ENCODE peak calls at places on chromosomes 4 and X, in six cellular contexts. E, S, F, K, C and Y are unnamed samples.

GRCh38 chr4:2256781-2257191 is 5.1 kb downstream of the MXD4 start:
- DNase-seq in K (peak), E (no peak), S (no peak), F (no peak), C (peak), Y (peak)

GRCh38 chr4:185408432-185408831 is 11.8 kb downstream of the ANKRD37 start:
- DNase-seq in S (no peak), F (no peak), C (no peak), K (no peak), E (no peak), Y (no peak)

GRCh38 chrX:136780738-136781137 is at the start of gene ARHGEF6:
- DNase-seq in F (no peak), C (no peak), E (no peak), S (peak), K (no peak), Y (no peak)

GRCh38 chr4:154691229-154691628 is 52.6 kb upstream of the LRAT start:
- DNase-seq in C (no peak), K (peak), E (no peak), S (no peak), F (no peak), Y (no peak)

GRCh38 chr4:101169044-101170014 is 178.0 kb downstream of the PPP3CA start:
- DNase-seq in S (peak), E (peak), F (peak), K (peak), C (peak), Y (peak)

GRCh38 chr4:13599159-13599558 is 28.4 kb downstream of the BOD1L1 start:
- DNase-seq in S (no peak), K (peak), E (no peak), C (no peak), F (no peak), Y (no peak)

GRCh38 chrX:38018734-38019410 is 12.5 kb downstream of the SYTL5 start:
- DNase-seq in K (no peak), F (no peak), E (no peak), S (no peak), C (no peak), Y (no peak)

GRCh38 chr4:7260569-7260968 is 68.2 kb downstream of the SORCS2 start:
- DNase-seq in F (no peak), E (no peak), K (no peak), S (no peak), C (no peak), Y (no peak)

GRCh38 chr4:6548201-6548881 is 26.6 kb upstream of the MAN2B2 start:
- DNase-seq in S (peak), C (no peak), F (no peak), K (peak), E (no peak), Y (no peak)

GRCh38 chr4:130322439-130322838 is 1226.5 kb downstream of the C4orf33 start:
- DNase-seq in K (no peak), C (no peak), E (no peak), S (no peak), F (no peak), Y (no peak)

GRCh38 chr4:183960912-183961569 is 55.9 kb downstream of the STOX2 start:
- DNase-seq in S (peak), K (no peak), F (no peak), C (no peak), E (no peak), Y (no peak)

GRCh38 chr4:181548873-181549541 is 694.2 kb upstream of the TENM3 start:
- DNase-seq in E (no peak), F (no peak), S (peak), K (peak), C (no peak), Y (no peak)

GRCh38 chrX:150162141-150162540 is 201.0 kb upstream of the MAMLD1 start:
- DNase-seq in S (peak), K (no peak), E (no peak), F (no peak), C (no peak), Y (no peak)

GRCh38 chrX:27775984-27776383 is 31.8 kb upstream of the MAGEB10 start:
- DNase-seq in C (no peak), F (no peak), S (no peak), E (no peak), K (no peak), Y (no peak)

GRCh38 chr4:25861422-25861926 is 1.3 kb downstream of the SEL1L3 start:
- DNase-seq in S (peak), E (no peak), F (no peak), K (peak), C (no peak), Y (no peak)

GRCh38 chrX:81202989-81203388 is 1.1 kb downstream of the SH3BGRL start:
- DNase-seq in F (no peak), E (no peak), S (no peak), K (peak), C (no peak), Y (no peak)

GRCh38 chr4:23477905-23478304 is 411.9 kb downstream of the PPARGC1A start:
- DNase-seq in K (no peak), E (no peak), C (no peak), S (no peak), F (no peak), Y (no peak)

GRCh38 chr4:179750374-179750773 is 2308.1 kb upstream of the AGA start:
- DNase-seq in E (no peak), S (no peak), F (no peak), K (peak), C (no peak), Y (no peak)

GRCh38 chr4:16757080-16757521 is 141.3 kb downstream of the LDB2 start:
- DNase-seq in E (no peak), S (peak), F (no peak), C (no peak), K (no peak), Y (no peak)

GRCh38 chr4:76194325-76194724 is 19.3 kb downstream of the SCARB2 start:
- DNase-seq in F (no peak), S (peak), E (no peak), K (peak), C (no peak), Y (no peak)

GRCh38 chr4:137558951-137559350 is 26.7 kb upstream of the PCDH18 start:
- DNase-seq in C (no peak), S (peak), K (peak), E (no peak), F (no peak), Y (no peak)

GRCh38 chr4:93894995-93895394 is 66.4 kb downstream of the ATOH1 start:
- DNase-seq in E (no peak), F (no peak), K (no peak), S (no peak), C (no peak), Y (no peak)

DNA sequence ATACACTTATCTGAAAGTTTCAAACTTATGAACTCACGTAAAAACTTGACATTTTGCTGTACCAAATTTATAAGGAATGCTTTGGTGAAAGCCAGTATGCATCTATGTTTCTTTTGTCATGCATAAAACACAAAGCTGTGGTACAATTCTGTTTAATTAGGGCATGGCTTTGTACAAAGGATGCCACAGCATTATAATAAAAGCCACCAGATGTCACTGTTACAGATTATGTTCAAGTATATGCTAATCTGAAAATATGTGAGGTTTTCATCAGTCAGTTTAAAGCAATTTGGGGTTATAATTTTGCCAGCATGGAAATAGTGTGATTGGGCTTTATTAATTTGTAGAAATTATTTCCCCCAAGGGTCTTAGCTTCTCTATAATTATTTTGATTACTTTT is 69.0 kb downstream of the ATOH1 start:
- DNase-seq in S (peak), F (no peak), C (no peak), E (no peak), K (peak), Y (no peak)
- TF ChIP-seq CTCF in S (peak), F (no peak), C (no peak), E (peak), K (no peak), Y (no peak)

GRCh38 chrX:130124577-130124976 is 14.3 kb upstream of the ELF4 start:
- DNase-seq in F (no peak), S (no peak), E (no peak), K (no peak), C (no peak), Y (no peak)
- TF ChIP-seq CTCF in F (no peak), S (no peak), E (no peak), K (no peak), C (no peak), Y (no peak)

GRCh38 chr4:47703964-47704363 is 133.9 kb downstream of the CORIN start:
- DNase-seq in S (no peak), E (no peak), K (peak), F (no peak), C (no peak), Y (no peak)

GRCh38 chr4:47701286-47701685 is 136.6 kb downstream of the CORIN start:
- DNase-seq in C (no peak), E (no peak), F (no peak), K (no peak), S (no peak), Y (no peak)

GRCh38 chr4:47704693-47705325 is 133.1 kb downstream of the CORIN start:
- DNase-seq in E (no peak), S (peak), F (no peak), K (peak), C (no peak), Y (no peak)

GRCh38 chr4:47703008-47703407 is 134.9 kb downstream of the CORIN start:
- DNase-seq in K (no peak), E (no peak), S (no peak), C (no peak), F (no peak), Y (no peak)

DNA sequence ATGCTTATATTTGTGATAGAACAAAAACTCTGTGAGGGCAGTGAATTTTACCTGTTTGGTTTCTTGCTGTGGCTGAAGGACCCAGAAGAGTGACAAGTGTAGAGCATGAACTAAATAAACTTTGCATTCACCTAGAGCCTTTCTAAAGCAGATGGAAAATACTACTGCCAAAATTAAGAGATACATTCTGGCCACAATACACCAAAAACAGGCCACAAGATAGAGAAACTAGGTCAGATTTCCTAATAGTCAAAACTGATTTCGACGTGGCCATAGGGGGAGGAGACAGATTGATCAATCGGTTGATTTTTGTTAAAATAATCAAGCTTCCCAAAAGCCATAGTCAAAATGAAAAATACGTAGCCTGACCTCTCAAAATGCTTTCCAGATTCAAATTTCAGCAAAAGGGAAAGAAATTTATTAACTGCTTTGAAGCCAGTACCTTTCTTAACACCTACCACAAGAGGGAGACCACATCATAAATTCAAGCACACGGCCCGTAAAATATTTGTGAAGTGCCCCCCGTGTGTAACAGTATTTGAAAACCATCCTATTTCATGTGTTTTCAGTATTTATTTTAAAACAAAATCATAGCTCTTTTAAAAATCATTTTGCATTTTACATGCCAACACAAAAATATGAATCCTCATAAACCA is 132.4 kb downstream of the CORIN start:
- DNase-seq in C (no peak), K (peak), F (no peak), E (no peak), S (peak), Y (no peak)
- TF ChIP-seq CTCF in C (no peak), K (peak), F (no peak), E (peak), S (peak), Y (no peak)

DNA sequence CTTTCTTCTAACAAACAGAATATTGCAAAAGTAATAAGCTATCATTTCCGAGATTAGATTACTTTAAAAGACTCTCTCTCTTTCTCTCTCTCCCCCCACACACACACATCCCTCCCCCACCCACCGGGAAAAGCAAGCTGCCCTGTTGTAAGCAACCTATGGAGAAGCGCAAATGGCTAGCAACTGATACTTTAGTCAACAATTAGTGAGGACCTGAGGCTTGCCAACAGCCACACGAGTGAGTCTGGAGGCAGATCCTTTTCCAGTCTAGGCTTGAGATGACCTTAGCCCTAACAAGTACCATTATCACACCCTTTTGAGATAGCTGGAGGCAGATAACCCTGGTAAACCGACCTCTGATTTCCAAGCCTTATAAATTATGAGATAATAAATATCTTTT is 19.7 kb upstream of the ADGRL3 start:
- DNase-seq in C (no peak), E (no peak), S (no peak), K (no peak), F (no peak), Y (no peak)
- TF ChIP-seq CTCF in C (no peak), E (no peak), S (no peak), K (no peak), F (no peak), Y (no peak)

GRCh38 chr4:8274772-8275241 is 5.3 kb downstream of the HTRA3 start:
- DNase-seq in C (peak), K (peak), S (no peak), F (no peak), E (no peak), Y (no peak)
- TF ChIP-seq CTCF in C (peak), K (peak), S (no peak), F (no peak), E (no peak), Y (no peak)